ENCODE peak calls at places on chromosomes 3 and 15, in ten cellular contexts. V, E, M, G, S, T, O, I, D and L are unnamed samples.

GRCh38 chr15:51907136-51907862 is 64.3 kb downstream of the LEO1 start:
- DNase-seq in V (peak), E (no peak), M (peak), G (peak), S (no peak), T (peak), O (peak), I (no peak), D (no peak), L (no peak)

GRCh38 chr3:69768436-69768835 is 29.2 kb downstream of the MITF start:
- DNase-seq in V (no peak), E (no peak), M (no peak), G (no peak), S (no peak), T (no peak), O (no peak), I (no peak), D (no peak), L (no peak)

GRCh38 chr3:87370007-87370406 is 93.6 kb upstream of the POU1F1 start:
- DNase-seq in V (no peak), E (no peak), M (peak), G (no peak), S (no peak), T (no peak), O (no peak), I (no peak), D (no peak), L (no peak)

GRCh38 chr3:138938056-138938876 is 8.7 kb downstream of the FOXL2 start:
- DNase-seq in V (no peak), E (no peak), M (no peak), G (no peak), S (peak), T (no peak), O (no peak), I (no peak), D (no peak), L (no peak)

GRCh38 chr3:24598691-24599090 is 104.0 kb upstream of the THRB start:
- DNase-seq in V (no peak), E (no peak), M (peak), G (peak), S (no peak), T (peak), O (no peak), I (peak), D (peak), L (no peak)

GRCh38 chr3:37627951-37628620 is 233.6 kb upstream of the CTDSPL start:
- DNase-seq in V (no peak), E (no peak), M (no peak), G (no peak), S (peak), T (no peak), O (no peak), I (no peak), D (no peak), L (no peak)

GRCh38 chr3:49799761-49800160 is at the start of gene CDHR4:
- DNase-seq in V (peak), E (no peak), M (peak), G (no peak), S (no peak), T (peak), O (no peak), I (peak), D (peak), L (peak)

GRCh38 chr3:108722724-108723123 is 34.5 kb downstream of the RETNLB start:
- DNase-seq in V (no peak), E (no peak), M (no peak), G (no peak), S (no peak), T (no peak), O (no peak), I (no peak), D (no peak), L (no peak)

GRCh38 chr3:123818921-123819429 is 65.2 kb downstream of the MYLK start:
- DNase-seq in V (no peak), E (no peak), M (peak), G (peak), S (no peak), T (peak), O (no peak), I (peak), D (peak), L (no peak)

GRCh38 chr3:3260870-3261269 is 81.4 kb upstream of the CRBN start:
- DNase-seq in V (no peak), E (no peak), M (no peak), G (no peak), S (no peak), T (no peak), O (no peak), I (no peak), D (no peak), L (no peak)

GRCh38 chr3:36989568-36989967 is 3.4 kb downstream of the EPM2AIP1 start:
- DNase-seq in V (no peak), E (no peak), M (no peak), G (no peak), S (no peak), T (no peak), O (no peak), I (no peak), D (no peak), L (no peak)

GRCh38 chr3:177335728-177336127 is 138.4 kb upstream of the TBL1XR1 start:
- DNase-seq in V (no peak), E (no peak), M (peak), G (no peak), S (no peak), T (peak), O (no peak), I (peak), D (peak), L (no peak)

GRCh38 chr3:51340311-51340829 is 44.7 kb upstream of the MANF start:
- DNase-seq in V (peak), E (no peak), M (peak), G (no peak), S (no peak), T (peak), O (no peak), I (peak), D (peak), L (peak)

GRCh38 chr3:12193485-12194165 is 34.9 kb upstream of the TIMP4 start:
- DNase-seq in V (peak), E (no peak), M (peak), G (no peak), S (no peak), T (peak), O (peak), I (peak), D (peak), L (peak)

GRCh38 chr3:12192655-12193484 is 34.2 kb upstream of the TIMP4 start:
- DNase-seq in V (no peak), E (no peak), M (no peak), G (no peak), S (no peak), T (no peak), O (no peak), I (no peak), D (no peak), L (no peak)

GRCh38 chr3:12195231-12195630 is 36.5 kb upstream of the TIMP4 start:
- DNase-seq in V (no peak), E (no peak), M (no peak), G (no peak), S (no peak), T (peak), O (no peak), I (no peak), D (peak), L (no peak)

GRCh38 chr3:12194209-12194608 is 35.5 kb upstream of the TIMP4 start:
- DNase-seq in V (no peak), E (no peak), M (peak), G (no peak), S (no peak), T (peak), O (no peak), I (peak), D (peak), L (peak)

GRCh38 chr3:12194669-12195161 is 36.0 kb upstream of the TIMP4 start:
- DNase-seq in V (peak), E (no peak), M (peak), G (no peak), S (peak), T (peak), O (peak), I (peak), D (peak), L (no peak)
- TF ChIP-seq CTCF in V (peak), E (no peak), M (peak), G (no peak), S (no peak), T (peak), O (peak), I (no peak), D (peak), L (no peak)

GRCh38 chr3:117272876-117273523 is 563.4 kb downstream of the TUSC7 start:
- DNase-seq in V (no peak), E (no peak), M (no peak), G (no peak), S (no peak), T (no peak), O (no peak), I (no peak), D (no peak), L (no peak)

GRCh38 chr3:117263735-117264134 is 554.2 kb downstream of the TUSC7 start:
- DNase-seq in V (no peak), E (no peak), M (no peak), G (no peak), S (no peak), T (no peak), O (no peak), I (no peak), D (no peak), L (no peak)

GRCh38 chr3:117264204-117264994 is 554.8 kb downstream of the TUSC7 start:
- DNase-seq in V (no peak), E (no peak), M (no peak), G (no peak), S (no peak), T (no peak), O (no peak), I (no peak), D (no peak), L (no peak)

DNA sequence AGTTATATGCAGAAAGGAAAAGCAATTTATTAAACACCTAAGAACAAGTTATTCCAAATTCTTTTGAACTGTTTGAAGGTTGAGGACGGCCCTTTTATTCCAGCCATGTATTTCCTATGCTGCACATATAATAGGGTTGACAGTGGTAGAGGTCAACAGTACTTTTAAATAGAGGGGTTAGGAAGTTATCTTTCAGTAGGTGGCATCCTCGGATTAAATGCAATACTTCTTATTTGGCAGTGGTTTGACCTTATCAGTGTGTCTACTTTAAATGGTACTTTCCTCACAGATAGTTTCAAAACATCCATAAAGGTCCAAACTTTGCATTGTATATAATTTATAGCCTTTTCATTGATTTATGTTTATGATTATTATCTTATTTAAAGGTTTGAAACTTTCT is 558.7 kb downstream of the TUSC7 start:
- DNase-seq in V (no peak), E (no peak), M (no peak), G (no peak), S (no peak), T (no peak), O (no peak), I (no peak), D (no peak), L (no peak)
- H3K4me3 ChIP-seq in V (no peak), E (no peak), M (no peak), G (no peak), S (no peak), T (no peak), O (no peak), I (no peak), D (no peak), L (no peak)

GRCh38 chr3:173789530-173789929 is 392.0 kb downstream of the NLGN1 start:
- DNase-seq in V (no peak), E (no peak), M (peak), G (no peak), S (no peak), T (peak), O (no peak), I (peak), D (peak), L (no peak)

DNA sequence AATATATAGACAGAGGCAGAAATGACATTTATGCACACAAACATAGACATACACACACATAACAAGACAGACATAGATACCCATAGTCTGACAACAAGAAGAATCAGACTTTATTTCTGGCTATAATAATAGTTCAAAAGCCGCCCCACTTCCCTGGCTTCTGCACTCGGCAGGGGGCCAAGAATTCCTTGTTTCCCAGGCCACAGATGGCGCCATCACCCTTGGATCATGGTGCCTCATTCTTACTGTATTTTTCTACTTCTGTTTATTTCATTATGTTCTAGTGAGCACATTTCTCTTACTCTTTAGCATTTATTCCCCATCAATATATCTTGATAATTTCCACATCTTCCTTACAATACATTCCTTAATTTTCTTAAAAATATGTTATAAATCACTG is 387.5 kb downstream of the NLGN1 start:
- DNase-seq in V (no peak), E (no peak), M (no peak), G (no peak), S (no peak), T (no peak), O (no peak), I (no peak), D (no peak), L (no peak)
- TF ChIP-seq CTCF in V (no peak), E (no peak), M (no peak), G (no peak), S (no peak), T (peak), O (no peak), I (no peak), D (no peak), L (no peak)

DNA sequence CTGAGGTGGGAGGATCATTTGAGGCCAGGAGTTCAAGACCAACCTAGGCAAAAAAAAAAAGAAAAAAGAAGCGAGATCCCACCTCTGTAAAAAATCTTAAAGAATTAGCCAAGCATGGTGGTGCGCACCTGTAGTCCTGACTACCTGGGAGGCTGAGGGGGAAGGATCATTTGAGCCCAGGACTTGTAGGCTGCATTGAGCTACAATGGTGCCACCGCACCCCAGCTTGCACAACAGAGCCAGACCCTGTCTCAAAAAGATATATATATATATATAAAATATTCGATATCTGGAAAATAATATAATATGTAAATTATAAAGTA is 1.1 kb upstream of the IMP3 start:
- DNase-seq in V (no peak), E (no peak), M (no peak), G (no peak), S (no peak), T (no peak), O (no peak), I (no peak), D (no peak), L (no peak)
- H3K4me3 ChIP-seq in V (peak), E (no peak), M (no peak), G (peak), S (no peak), T (peak), O (peak), I (no peak), D (no peak), L (no peak)

GRCh38 chr3:32684800-32685603 is at the start of gene CNOT10:
- DNase-seq in V (peak), E (peak), M (peak), G (peak), S (peak), T (peak), O (peak), I (peak), D (peak), L (peak)
- TF ChIP-seq CTCF in V (peak), E (peak), M (peak), G (no peak), S (peak), T (peak), O (peak), I (no peak), D (no peak), L (peak)

GRCh38 chr15:91311986-91312385 is 211.9 kb downstream of the SV2B start:
- DNase-seq in V (no peak), E (no peak), M (no peak), G (no peak), S (no peak), T (no peak), O (no peak), I (no peak), D (no peak), L (no peak)
- H3K4me3 ChIP-seq in V (no peak), E (peak), M (no peak), G (no peak), S (no peak), T (no peak), O (no peak), I (no peak), D (no peak), L (no peak)

DNA sequence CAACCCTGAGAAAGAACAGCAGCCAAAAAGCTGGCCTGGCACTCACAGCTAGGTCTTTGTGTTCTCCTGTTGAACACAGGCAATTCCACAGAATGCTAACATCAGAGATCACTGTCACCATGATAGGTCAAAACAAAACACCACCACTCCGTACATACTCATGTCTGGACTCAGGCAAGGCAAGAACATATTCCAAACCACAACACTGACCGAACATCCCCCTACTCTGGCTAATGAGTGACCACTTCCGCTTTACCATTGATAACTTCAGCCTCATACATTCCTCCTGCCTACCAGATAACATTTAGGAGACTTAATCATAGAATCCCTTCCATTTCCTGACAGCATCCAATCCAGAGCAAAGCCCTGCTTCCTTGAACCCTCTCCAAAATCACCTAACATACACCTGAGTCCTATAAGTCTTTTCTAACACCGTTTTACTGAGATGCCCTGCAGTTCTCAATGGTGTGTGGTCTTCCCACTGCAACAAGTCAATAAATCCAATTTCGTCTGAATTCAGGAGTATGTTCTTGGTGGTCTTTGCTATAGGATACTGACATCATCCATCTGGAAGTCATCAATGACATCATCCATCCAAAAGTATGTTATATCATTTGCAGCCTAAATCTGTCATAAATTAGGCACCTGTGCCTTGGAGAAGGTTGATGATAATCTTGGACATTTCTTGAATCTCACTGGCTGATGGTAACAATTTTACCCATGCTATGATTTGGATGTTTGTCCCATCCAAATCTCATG is 23.7 kb downstream of the RIOX2 start:
- DNase-seq in V (no peak), E (no peak), M (no peak), G (no peak), S (no peak), T (no peak), O (no peak), I (no peak), D (no peak), L (no peak)
- TF ChIP-seq CTCF in V (no peak), E (no peak), M (no peak), G (no peak), S (no peak), T (no peak), O (no peak), I (no peak), D (no peak), L (no peak)

DNA sequence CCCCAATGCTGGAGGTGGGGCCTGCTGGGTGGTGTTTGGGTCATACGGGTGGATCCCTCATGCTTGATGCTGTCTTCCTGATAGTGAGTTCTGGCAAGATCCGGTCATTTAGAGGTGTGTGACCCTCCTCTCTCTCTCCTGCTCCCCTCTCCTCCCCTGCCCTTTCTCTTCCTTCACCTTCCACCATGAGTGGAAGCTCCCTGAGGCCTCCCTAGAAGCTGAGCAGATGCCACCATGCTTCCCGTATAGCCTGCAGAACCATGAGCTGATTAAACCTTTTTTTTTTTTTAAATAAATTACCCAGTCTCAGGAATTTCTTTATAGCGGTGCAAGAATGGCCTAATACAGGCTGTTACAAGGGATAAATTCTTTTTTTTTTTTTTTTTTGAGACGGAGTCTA is 36.3 kb upstream of the IQSEC1 start:
- DNase-seq in V (no peak), E (no peak), M (no peak), G (no peak), S (no peak), T (no peak), O (no peak), I (no peak), D (no peak), L (no peak)
- H3K4me3 ChIP-seq in V (no peak), E (no peak), M (no peak), G (no peak), S (no peak), T (no peak), O (no peak), I (no peak), D (no peak), L (no peak)

GRCh38 chr3:78737988-78738387 is 1029.8 kb downstream of the ROBO1 start:
- DNase-seq in V (no peak), E (no peak), M (no peak), G (no peak), S (no peak), T (peak), O (no peak), I (peak), D (no peak), L (no peak)

GRCh38 chr3:78736863-78737262 is 1030.9 kb downstream of the ROBO1 start:
- DNase-seq in V (no peak), E (no peak), M (peak), G (no peak), S (no peak), T (no peak), O (no peak), I (peak), D (peak), L (no peak)

GRCh38 chr3:78745847-78746246 is 1022.0 kb downstream of the ROBO1 start:
- DNase-seq in V (no peak), E (no peak), M (no peak), G (no peak), S (no peak), T (no peak), O (no peak), I (no peak), D (no peak), L (no peak)

GRCh38 chr3:78742041-78742440 is 1025.8 kb downstream of the ROBO1 start:
- DNase-seq in V (no peak), E (no peak), M (no peak), G (no peak), S (no peak), T (no peak), O (no peak), I (no peak), D (no peak), L (no peak)

DNA sequence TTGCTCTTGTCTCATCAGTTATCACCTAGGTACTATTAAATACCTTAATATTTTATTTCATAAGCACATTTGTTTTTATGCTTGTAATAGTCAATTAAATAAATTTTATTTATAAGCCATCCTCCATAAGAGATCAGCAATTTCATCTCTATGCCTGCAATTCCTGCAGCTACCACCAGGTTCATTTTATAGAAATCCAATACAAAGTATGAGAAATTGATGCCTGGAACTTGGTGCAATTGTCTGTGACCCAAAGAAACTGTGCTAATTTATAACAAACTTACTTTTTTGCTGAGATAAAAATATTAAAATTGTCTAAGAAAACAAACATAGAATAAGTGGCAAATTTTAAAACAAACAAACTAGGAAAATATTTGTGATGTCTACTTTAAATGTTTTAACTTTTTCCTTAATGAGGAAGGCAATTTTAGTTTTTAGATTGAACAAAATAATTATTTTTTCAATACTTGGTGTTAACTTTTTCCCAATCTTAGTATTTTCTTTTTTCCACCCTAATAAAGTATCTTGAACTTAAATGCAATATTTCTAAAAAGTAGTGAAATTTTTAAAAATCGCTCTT is 1026.6 kb downstream of the ROBO1 start:
- DNase-seq in V (no peak), E (no peak), M (no peak), G (no peak), S (no peak), T (peak), O (no peak), I (no peak), D (no peak), L (no peak)
- TF ChIP-seq CTCF in V (no peak), E (peak), M (peak), G (peak), S (no peak), T (peak), O (peak), I (peak), D (peak), L (no peak)